ENCODE peak calls at places on chromosomes 3 and 15, in nine cellular contexts. V is A549; F is activated CD8-positive, alpha-beta T cell treated with anti-CD3 and anti-CD28 coated beads for 36 hours; Y is HL-60; I is AG04449; Z is astrocyte; E is foreskin fibroblast; P is fibroblast of pulmonary artery; A is retinal pigment epithelial cell. N is an unnamed sample.

GRCh38 chr15:92069308-92070244 is 216.1 kb downstream of the SLCO3A1 start:
- DNase-seq in V (peak), F (peak), Y (peak), I (peak), Z (peak), E (peak), P (peak), A (peak), N (peak)

GRCh38 chr15:57296473-57297162 is 79.7 kb upstream of the CGNL1 start:
- DNase-seq in V (no peak), F (no peak), Y (no peak), I (no peak), Z (no peak), E (no peak), P (no peak), A (no peak), N (no peak)

GRCh38 chr3:44048196-44048924 is 193.3 kb upstream of the TOPAZ1 start:
- DNase-seq in V (no peak), F (peak), Y (no peak), I (peak), Z (peak), E (no peak), P (no peak), A (peak), N (no peak)

GRCh38 chr3:41288785-41289184 is 89.5 kb downstream of the CTNNB1 start:
- DNase-seq in V (no peak), F (no peak), Y (no peak), I (no peak), Z (no peak), E (no peak), P (no peak), A (no peak), N (no peak)

GRCh38 chr15:31266712-31267111 is 59.9 kb upstream of the KLF13 start:
- DNase-seq in V (no peak), F (no peak), Y (peak), I (no peak), Z (no peak), E (no peak), P (no peak), A (no peak), N (no peak)

GRCh38 chr3:52095990-52096775 is 39.8 kb upstream of the DUSP7 start:
- DNase-seq in V (no peak), F (no peak), Y (no peak), I (no peak), Z (no peak), E (no peak), P (no peak), A (no peak), N (peak)

GRCh38 chr15:31328425-31328998 is 1.9 kb downstream of the KLF13 start:
- DNase-seq in V (peak), F (peak), Y (no peak), I (no peak), Z (peak), E (peak), P (peak), A (no peak), N (peak)

GRCh38 chr15:92914768-92915221 is 14.7 kb downstream of the CHD2 start:
- DNase-seq in V (peak), F (no peak), Y (no peak), I (no peak), Z (no peak), E (no peak), P (no peak), A (no peak), N (no peak)

GRCh38 chr3:111998661-111999641 is at the start of gene TAGLN3:
- DNase-seq in V (no peak), F (peak), Y (no peak), I (no peak), Z (peak), E (peak), P (no peak), A (no peak), N (peak)

GRCh38 chr15:57375827-57376694 is at the start of gene CGNL1:
- DNase-seq in V (no peak), F (no peak), Y (no peak), I (no peak), Z (no peak), E (peak), P (peak), A (no peak), N (peak)

GRCh38 chr3:136728434-136728833 is 23.7 kb downstream of the STAG1 start:
- DNase-seq in V (no peak), F (no peak), Y (no peak), I (no peak), Z (no peak), E (no peak), P (no peak), A (no peak), N (no peak)

GRCh38 chr3:16378920-16379319 is 113.9 kb downstream of the OXNAD1 start:
- DNase-seq in V (no peak), F (peak), Y (no peak), I (no peak), Z (peak), E (peak), P (no peak), A (no peak), N (no peak)

GRCh38 chr3:65636326-65636725 is 402.4 kb downstream of the MAGI1 start:
- DNase-seq in V (no peak), F (no peak), Y (no peak), I (no peak), Z (no peak), E (no peak), P (no peak), A (no peak), N (no peak)

GRCh38 chr3:84224262-84224661 is 734.5 kb upstream of the CADM2 start:
- DNase-seq in V (no peak), F (no peak), Y (no peak), I (no peak), Z (peak), E (no peak), P (no peak), A (no peak), N (no peak)

GRCh38 chr15:100170673-100171210 is 171.0 kb downstream of the ADAMTS17 start:
- DNase-seq in V (no peak), F (peak), Y (no peak), I (no peak), Z (no peak), E (no peak), P (no peak), A (no peak), N (no peak)

GRCh38 chr3:195100903-195101591 is 169.9 kb downstream of the XXYLT1 start:
- DNase-seq in V (no peak), F (no peak), Y (peak), I (no peak), Z (no peak), E (peak), P (peak), A (peak), N (peak)

GRCh38 chr3:72390841-72391240 is 457.4 kb downstream of the SHQ1 start:
- DNase-seq in V (no peak), F (no peak), Y (no peak), I (no peak), Z (peak), E (no peak), P (peak), A (no peak), N (no peak)

GRCh38 chr3:11582123-11582968 is 61.4 kb downstream of the VGLL4 start:
- DNase-seq in V (no peak), F (peak), Y (no peak), I (no peak), Z (peak), E (peak), P (peak), A (peak), N (no peak)

GRCh38 chr3:193605876-193606275 is 12.9 kb downstream of the OPA1 start:
- DNase-seq in V (peak), F (peak), Y (peak), I (no peak), Z (peak), E (peak), P (peak), A (no peak), N (no peak)

GRCh38 chr15:51908312-51908711 is 63.3 kb downstream of the LEO1 start:
- DNase-seq in V (peak), F (no peak), Y (no peak), I (no peak), Z (peak), E (peak), P (peak), A (peak), N (no peak)

GRCh38 chr3:55454611-55455010 is 32.5 kb downstream of the WNT5A start:
- DNase-seq in V (no peak), F (no peak), Y (no peak), I (no peak), Z (peak), E (peak), P (no peak), A (no peak), N (no peak)

GRCh38 chr15:64251658-64252057 is 88.8 kb upstream of the PPIB start:
- DNase-seq in V (no peak), F (no peak), Y (no peak), I (no peak), Z (no peak), E (no peak), P (no peak), A (no peak), N (no peak)

GRCh38 chr3:123660900-123661299 is 76.0 kb upstream of the HACD2 start:
- DNase-seq in V (no peak), F (no peak), Y (no peak), I (peak), Z (peak), E (peak), P (peak), A (peak), N (peak)

GRCh38 chr15:34759992-34760391 is 5.2 kb upstream of the GJD2 start:
- DNase-seq in V (no peak), F (no peak), Y (no peak), I (no peak), Z (no peak), E (no peak), P (no peak), A (no peak), N (no peak)

GRCh38 chr3:37500518-37500917 is 326.1 kb upstream of the LRRFIP2 start:
- DNase-seq in V (no peak), F (no peak), Y (no peak), I (no peak), Z (no peak), E (no peak), P (no peak), A (no peak), N (no peak)

GRCh38 chr3:171340415-171340814 is 119.8 kb downstream of the TNIK start:
- DNase-seq in V (no peak), F (no peak), Y (no peak), I (no peak), Z (no peak), E (no peak), P (no peak), A (no peak), N (no peak)

GRCh38 chr3:8619548-8619947 is 25.1 kb downstream of the SSUH2 start:
- DNase-seq in V (no peak), F (no peak), Y (no peak), I (no peak), Z (peak), E (peak), P (peak), A (no peak), N (no peak)

GRCh38 chr15:101243420-101243819 is 8.4 kb downstream of the CHSY1 start:
- DNase-seq in V (no peak), F (no peak), Y (no peak), I (no peak), Z (no peak), E (no peak), P (no peak), A (no peak), N (no peak)

GRCh38 chr15:29454506-29454905 is 184.9 kb upstream of the NSMCE3 start:
- DNase-seq in V (no peak), F (no peak), Y (no peak), I (no peak), Z (no peak), E (no peak), P (no peak), A (no peak), N (no peak)

GRCh38 chr15:63086271-63086670 is 35.4 kb upstream of the LACTB start:
- DNase-seq in V (no peak), F (no peak), Y (no peak), I (no peak), Z (no peak), E (no peak), P (peak), A (no peak), N (no peak)

GRCh38 chr15:29904731-29905417 is 82.6 kb upstream of the TJP1 start:
- DNase-seq in V (no peak), F (no peak), Y (no peak), I (no peak), Z (no peak), E (peak), P (no peak), A (no peak), N (no peak)

GRCh38 chr3:64354221-64354620 is 129.0 kb upstream of the PRICKLE2 start:
- DNase-seq in V (no peak), F (no peak), Y (no peak), I (no peak), Z (peak), E (peak), P (no peak), A (no peak), N (no peak)

GRCh38 chr15:64926661-64927060 is 15.0 kb downstream of the ANKDD1A start:
- DNase-seq in V (no peak), F (no peak), Y (no peak), I (no peak), Z (no peak), E (no peak), P (no peak), A (no peak), N (no peak)

GRCh38 chr3:149592758-149593240 is 65.0 kb downstream of the WWTR1 start:
- DNase-seq in V (no peak), F (no peak), Y (no peak), I (no peak), Z (peak), E (no peak), P (no peak), A (peak), N (no peak)

GRCh38 chr3:170584585-170585007 is 1.3 kb downstream of the SLC7A14 start:
- DNase-seq in V (peak), F (peak), Y (no peak), I (no peak), Z (peak), E (peak), P (peak), A (peak), N (peak)

GRCh38 chr3:83011471-83011870 is 1250.0 kb upstream of the GBE1 start:
- DNase-seq in V (no peak), F (no peak), Y (no peak), I (no peak), Z (peak), E (peak), P (no peak), A (no peak), N (no peak)

GRCh38 chr3:61945657-61946056 is 384.3 kb downstream of the PTPRG start:
- DNase-seq in V (no peak), F (no peak), Y (no peak), I (no peak), Z (no peak), E (no peak), P (no peak), A (no peak), N (no peak)

GRCh38 chr3:172096881-172097420 is 57.6 kb downstream of the FNDC3B start:
- DNase-seq in V (peak), F (no peak), Y (peak), I (no peak), Z (peak), E (peak), P (peak), A (no peak), N (no peak)

GRCh38 chr15:39430389-39430788 is 150.5 kb upstream of the THBS1 start:
- DNase-seq in V (no peak), F (no peak), Y (no peak), I (no peak), Z (no peak), E (no peak), P (no peak), A (no peak), N (no peak)

GRCh38 chr15:39429898-39430357 is 151.0 kb upstream of the THBS1 start:
- DNase-seq in V (peak), F (peak), Y (no peak), I (no peak), Z (peak), E (peak), P (peak), A (peak), N (no peak)

GRCh38 chr15:39432007-39432406 is 148.9 kb upstream of the THBS1 start:
- DNase-seq in V (no peak), F (no peak), Y (no peak), I (no peak), Z (no peak), E (no peak), P (no peak), A (no peak), N (no peak)

GRCh38 chr15:39432935-39433334 is 147.9 kb upstream of the THBS1 start:
- DNase-seq in V (no peak), F (no peak), Y (no peak), I (no peak), Z (no peak), E (no peak), P (no peak), A (no peak), N (no peak)

DNA sequence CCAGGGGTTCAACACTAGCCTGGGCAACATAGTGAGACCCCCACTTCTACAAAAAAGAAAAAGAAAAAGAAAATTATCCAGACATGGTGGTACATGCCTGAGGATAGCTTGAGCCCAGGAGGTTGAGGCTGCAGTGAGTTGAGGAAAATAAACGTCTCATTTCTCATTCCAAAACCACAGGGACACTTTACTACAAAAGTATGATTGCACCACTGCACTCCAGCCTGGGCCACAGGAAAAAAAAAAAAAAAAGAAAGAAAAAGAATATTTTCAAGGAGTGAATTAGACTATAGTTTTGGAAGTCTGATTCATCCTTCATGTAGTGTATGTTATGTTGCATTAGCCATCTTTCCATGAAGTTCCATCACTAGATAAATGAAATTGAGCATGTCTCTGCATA is 149.5 kb upstream of the THBS1 start:
- DNase-seq in V (no peak), F (no peak), Y (no peak), I (no peak), Z (peak), E (peak), P (no peak), A (no peak), N (no peak)
- TF ChIP-seq CTCF in V (no peak), F (no peak), Y (no peak), I (no peak), Z (no peak), E (no peak), P (no peak), A (no peak), N (no peak)

DNA sequence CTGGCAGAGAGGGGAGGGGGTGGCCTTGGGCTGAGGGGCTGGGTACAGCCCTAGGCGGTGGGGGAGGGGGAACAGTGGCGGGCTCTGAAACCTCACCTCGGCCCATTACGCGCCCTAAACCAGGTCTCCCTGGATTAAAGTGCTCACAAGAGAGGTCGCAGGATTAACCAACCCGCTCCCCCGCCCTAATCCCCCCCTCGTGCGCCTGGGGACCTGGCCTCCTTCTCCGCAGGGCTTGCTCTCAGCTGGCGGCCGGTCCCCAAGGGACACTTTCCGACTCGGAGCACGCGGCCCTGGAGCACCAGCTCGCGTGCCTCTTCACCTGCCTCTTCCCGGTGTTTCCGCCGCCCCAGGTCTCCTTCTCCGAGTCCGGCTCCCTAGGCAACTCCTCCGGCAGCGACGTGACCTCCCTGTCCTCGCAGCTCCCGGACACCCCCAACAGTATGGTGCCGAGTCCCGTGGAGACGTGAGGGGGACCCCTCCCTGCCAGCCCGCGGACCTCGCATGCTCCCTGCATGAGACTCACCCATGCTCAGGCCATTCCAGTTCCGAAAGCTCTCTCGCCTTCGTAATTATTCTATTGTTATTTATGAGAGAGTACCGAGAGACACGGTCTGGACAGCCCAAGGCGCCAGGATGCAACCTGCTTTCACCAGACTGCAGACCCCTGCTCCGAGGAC is 4.9 kb downstream of the ISL2 start:
- DNase-seq in V (no peak), F (no peak), Y (no peak), I (no peak), Z (no peak), E (peak), P (no peak), A (no peak), N (peak)
- TF ChIP-seq CTCF in V (no peak), F (no peak), Y (no peak), I (no peak), Z (no peak), E (no peak), P (no peak), A (no peak), N (no peak)

DNA sequence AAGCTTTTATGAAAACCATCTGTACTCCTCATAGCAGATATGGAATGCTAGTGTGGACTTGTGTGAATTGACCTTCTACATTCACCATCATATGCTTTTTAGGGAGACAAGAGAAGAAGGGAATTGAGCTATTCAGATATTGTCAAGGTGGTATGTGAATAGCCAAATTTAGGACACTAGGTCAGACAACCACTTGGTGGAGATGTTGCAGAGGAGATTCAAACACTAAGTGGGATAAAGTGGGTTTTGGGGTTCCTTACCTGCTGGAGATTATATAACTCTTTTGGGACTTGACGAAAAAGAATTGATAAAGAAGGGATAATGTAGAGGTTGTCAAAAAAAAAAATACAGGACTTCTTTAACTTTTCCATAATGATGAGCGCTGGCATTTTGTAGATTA is 231.8 kb upstream of the THRB start:
- DNase-seq in V (no peak), F (no peak), Y (no peak), I (no peak), Z (no peak), E (no peak), P (no peak), A (no peak), N (no peak)
- TF ChIP-seq CTCF in V (no peak), F (no peak), Y (no peak), I (no peak), Z (no peak), E (no peak), P (no peak), A (no peak), N (no peak)

GRCh38 chr15:79169531-79170123 is 79.0 kb upstream of the RASGRF1 start:
- DNase-seq in V (no peak), F (no peak), Y (no peak), I (no peak), Z (no peak), E (no peak), P (peak), A (no peak), N (no peak)

GRCh38 chr15:79170256-79170664 is 79.7 kb upstream of the RASGRF1 start:
- DNase-seq in V (peak), F (no peak), Y (no peak), I (no peak), Z (peak), E (peak), P (peak), A (peak), N (no peak)

GRCh38 chr15:79166311-79166955 is 75.9 kb upstream of the RASGRF1 start:
- DNase-seq in V (no peak), F (no peak), Y (no peak), I (no peak), Z (no peak), E (no peak), P (no peak), A (no peak), N (no peak)

GRCh38 chr15:79167776-79168175 is 77.2 kb upstream of the RASGRF1 start:
- DNase-seq in V (no peak), F (no peak), Y (no peak), I (no peak), Z (no peak), E (no peak), P (no peak), A (no peak), N (no peak)

DNA sequence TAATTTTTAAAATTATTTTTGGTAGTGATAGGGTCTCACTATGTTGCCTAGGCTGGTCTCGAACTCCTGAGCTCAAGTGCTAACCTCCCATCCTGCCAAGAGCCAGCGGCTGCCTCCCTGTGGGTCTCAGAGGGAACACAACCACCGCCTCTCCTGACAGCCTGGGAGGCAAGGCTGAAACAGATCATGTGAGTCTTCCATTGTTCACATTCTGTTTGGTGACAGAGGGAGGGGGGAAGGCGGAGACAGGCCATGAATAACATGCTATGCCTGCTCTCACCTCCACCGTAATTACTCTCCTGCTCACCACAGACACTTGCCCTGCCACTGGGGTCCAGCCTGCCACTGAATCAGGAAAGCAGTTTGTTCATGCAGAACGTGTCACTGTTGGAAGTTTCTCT is 78.3 kb upstream of the RASGRF1 start:
- DNase-seq in V (peak), F (no peak), Y (no peak), I (no peak), Z (peak), E (peak), P (peak), A (peak), N (peak)
- TF ChIP-seq CTCF in V (no peak), F (no peak), Y (no peak), I (no peak), Z (no peak), E (no peak), P (peak), A (peak), N (no peak)

N was measured in kidney.